ENCODE peak calls at places on chromosomes 2 and 18, in eight cellular contexts. I is GM12865, V is epithelial cell of esophagus, U is tibial artery, K is uterus, H is astrocyte, J is AG09309, F is colonic mucosa. O is an unnamed sample.

GRCh38 chr2:145041706-145042105 is 521.8 kb upstream of the ZEB2 start:
- DNase-seq in V (no peak), U (no peak), I (no peak), H (no peak), F (no peak), J (no peak), K (no peak), O (no peak)

GRCh38 chr2:240425236-240425615 is 10.2 kb upstream of the GPC1 start:
- DNase-seq in V (no peak), J (no peak), U (no peak), H (no peak), F (no peak), I (no peak), K (no peak), O (no peak)

GRCh38 chr18:3706279-3707097 is 256.5 kb downstream of the TGIF1 start:
- DNase-seq in J (no peak), K (no peak), U (no peak), H (no peak), F (no peak), V (no peak), I (no peak), O (no peak)

GRCh38 chr2:168087406-168087805 is 160.0 kb downstream of the STK39 start:
- DNase-seq in H (no peak), V (no peak), J (no peak), U (no peak), I (no peak), K (no peak), F (no peak), O (no peak)

GRCh38 chr2:66435549-66435875 is 587 bp downstream of the MEIS1 start:
- DNase-seq in H (no peak), I (no peak), F (no peak), K (no peak), J (no peak), V (no peak), U (no peak), O (no peak)

GRCh38 chr2:202307690-202308089 is 42.1 kb downstream of the NOP58 start:
- DNase-seq in I (no peak), U (no peak), F (no peak), V (no peak), K (no peak), H (no peak), J (no peak), O (no peak)

GRCh38 chr2:203544402-203544801 is 9.3 kb upstream of the RAPH1 start:
- DNase-seq in H (no peak), U (no peak), I (no peak), K (no peak), J (no peak), V (no peak), F (no peak), O (no peak)

GRCh38 chr2:29304399-29304798 is 189.2 kb downstream of the CLIP4 start:
- DNase-seq in F (no peak), U (peak; percentile 3), J (no peak), I (no peak), V (no peak), K (no peak), H (no peak), O (no peak)

GRCh38 chr2:202911513-202912341 is at the start of the genes CARF and WDR12:
- DNase-seq in V (peak; percentile 94), J (peak; percentile 69), K (peak; percentile 92), I (peak; percentile 95), U (peak; percentile 95), H (peak; percentile 92), F (peak; percentile 96), O (peak; percentile 63)

GRCh38 chr2:228444156-228444555 is 262.7 kb upstream of the SPHKAP start:
- DNase-seq in K (no peak), J (no peak), I (no peak), F (no peak), U (no peak), H (no peak), V (no peak), O (no peak)

GRCh38 chr2:9993490-9994165 is 42.1 kb downstream of the GRHL1 start:
- DNase-seq in H (no peak), J (no peak), K (no peak), V (no peak), U (no peak), F (no peak), I (no peak), O (no peak)
- TF ChIP-seq CTCF in H (no peak), J (peak; percentile 47), K (no peak), V (no peak), U (no peak), F (no peak), I (no peak), O (peak; percentile 8)

GRCh38 chr2:170873035-170873692 is 55.9 kb upstream of the GORASP2 start:
- DNase-seq in V (peak; percentile 64), H (peak; percentile 38), I (peak; percentile 82), J (no peak), U (peak; percentile 70), K (peak; percentile 60), F (peak; percentile 72), O (no peak)

GRCh38 chr2:170882758-170883157 is 46.3 kb upstream of the GORASP2 start:
- DNase-seq in J (no peak), U (no peak), F (no peak), H (no peak), K (no peak), I (no peak), V (no peak), O (no peak)

GRCh38 chr2:170881840-170882239 is 47.2 kb upstream of the GORASP2 start:
- DNase-seq in F (no peak), J (no peak), V (no peak), K (no peak), U (no peak), I (no peak), H (no peak), O (no peak)

GRCh38 chr2:170878505-170878904 is 50.5 kb upstream of the GORASP2 start:
- DNase-seq in U (no peak), I (peak; percentile 13), V (no peak), H (no peak), K (no peak), F (no peak), J (no peak), O (no peak)

DNA sequence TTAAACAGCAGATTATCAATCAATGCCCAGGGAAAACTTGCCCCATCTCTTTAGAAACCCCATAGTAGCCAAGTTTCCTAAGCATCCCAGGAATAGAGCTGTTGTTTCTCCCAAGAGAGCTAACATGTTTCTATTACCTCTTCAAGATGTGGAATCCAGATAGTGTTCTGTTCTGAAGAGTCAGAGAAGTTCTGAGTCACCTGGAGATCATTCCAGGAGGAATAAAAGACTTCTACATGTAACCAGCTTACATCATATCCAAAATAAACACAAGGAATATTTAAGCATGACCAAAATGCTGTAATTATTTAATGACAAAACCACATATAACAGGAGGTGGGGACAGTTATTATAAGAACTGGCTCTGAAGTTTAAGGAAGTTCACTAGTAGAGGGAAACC is 51.0 kb upstream of the GORASP2 start:
- DNase-seq in F (no peak), J (no peak), V (peak; percentile 59), U (no peak), H (peak; percentile 77), K (no peak), I (no peak), O (no peak)
- H3K4me3 ChIP-seq in F (no peak overlapping the region), J (no peak overlapping the region), V (no peak overlapping the region), U (no peak overlapping the region), H (no peak overlapping the region), K (no peak overlapping the region), I (no peak overlapping the region), O (no peak overlapping the region)

GRCh38 chr2:127701651-127702394 is 526 bp downstream of the SFT2D3 start:
- DNase-seq in U (peak; percentile 84), V (peak; percentile 79), J (no peak), K (peak; percentile 63), H (peak; percentile 60), I (peak; percentile 93), F (peak; percentile 73), O (no peak)
- TF ChIP-seq CTCF in U (peak; percentile 42), V (peak; percentile 12), J (peak; percentile 13), K (peak; percentile 58), H (no peak), I (peak; percentile 18), F (no peak), O (peak; percentile 36)

GRCh38 chr18:41456791-41457190 is 498.2 kb upstream of the PIK3C3 start:
- DNase-seq in K (no peak), F (no peak), U (no peak), I (no peak), J (no peak), H (no peak), V (no peak), O (no peak)
- H3K4me3 ChIP-seq in K (no peak overlapping the region), F (no peak overlapping the region), U (no peak overlapping the region), I (no peak overlapping the region), J (no peak overlapping the region), H (no peak overlapping the region), V (no peak overlapping the region), O (no peak overlapping the region)

DNA sequence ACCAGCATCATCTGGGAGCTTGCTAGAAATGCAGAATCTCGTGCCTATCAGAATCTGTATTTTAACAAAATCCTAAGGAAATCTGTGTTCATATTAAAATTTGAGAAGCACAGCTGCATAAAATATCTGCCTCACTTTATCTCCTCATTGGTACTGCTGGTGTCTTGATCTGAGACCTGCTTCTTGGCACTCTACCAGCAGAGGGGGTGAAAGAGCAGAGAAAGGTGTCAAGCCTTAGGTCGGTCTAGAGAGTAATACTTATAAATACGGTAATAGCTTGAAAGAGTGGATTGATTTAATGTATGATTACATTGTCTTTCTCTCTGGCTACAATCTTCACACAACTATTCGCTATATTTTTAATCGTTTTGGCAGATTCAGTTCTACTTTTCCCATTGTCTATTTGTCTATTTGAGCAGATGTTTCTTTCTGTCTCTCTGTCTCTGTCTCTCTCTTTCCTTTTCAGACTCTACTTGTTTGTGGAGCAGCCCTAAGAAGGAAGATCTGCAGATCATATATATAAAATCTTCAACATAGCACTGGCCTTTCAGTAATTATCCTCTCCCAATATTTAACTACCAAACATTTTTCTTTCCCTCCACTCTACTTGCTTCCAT is 1.7 kb upstream of the GCG start:
- DNase-seq in J (peak; percentile 4), U (no peak), F (peak; percentile 79), H (peak; percentile 20), I (peak; percentile 70), V (peak; percentile 77), K (peak; percentile 23), O (no peak)
- TF ChIP-seq CTCF in J (peak; percentile 64), U (peak; percentile 40), F (peak; percentile 59), H (peak; percentile 65), I (peak; percentile 86), V (peak; percentile 95), K (peak; percentile 49), O (peak; percentile 70)

DNA sequence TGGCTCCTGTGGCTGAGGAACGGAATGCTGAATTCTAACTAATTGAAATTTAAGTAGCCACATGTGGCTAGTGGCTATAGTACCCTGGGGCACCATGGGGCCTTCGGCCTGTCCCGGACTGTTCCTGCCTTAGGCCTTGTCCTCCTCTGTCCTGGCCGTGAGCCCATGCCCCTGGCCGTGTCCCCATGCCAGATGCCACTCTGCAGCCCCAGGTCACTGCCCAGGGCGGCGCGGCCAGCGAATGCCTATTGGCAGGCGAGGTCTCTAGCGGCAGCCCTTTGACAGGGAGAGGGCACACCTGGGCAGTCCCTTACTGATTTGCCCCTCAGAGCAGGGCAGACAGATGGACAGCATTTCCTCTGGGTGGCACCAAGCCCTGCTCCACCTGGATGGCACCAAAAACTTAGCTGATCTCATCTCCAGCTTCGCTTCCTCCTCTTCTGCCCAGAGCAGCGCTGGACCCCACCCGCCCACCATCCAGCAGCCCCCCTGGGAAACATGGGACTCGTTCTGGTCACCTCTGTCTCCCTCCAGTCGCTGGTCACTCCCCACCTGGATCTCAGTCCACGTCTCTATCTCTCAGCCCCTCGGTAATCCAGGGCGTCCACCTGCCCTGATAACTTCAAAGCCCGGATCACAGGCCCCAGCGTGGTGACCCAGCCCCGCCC is 1.1 kb upstream of the DGKD start:
- DNase-seq in K (no peak), V (no peak), J (no peak), U (no peak), H (no peak), I (no peak), F (no peak), O (no peak)
- H3K4me3 ChIP-seq in K (no peak overlapping the region), V (no peak overlapping the region), J (no peak overlapping the region), U (peak overlapping the region; percentile 91), H (no peak overlapping the region), I (peak overlapping the region; percentile 57), F (peak overlapping the region; percentile 23), O (no peak overlapping the region)

O was measured in AG04449.